ENCODE peak calls at places on chromosomes 13 and 19, in five cellular contexts. Y, Z, P, C and W are unnamed samples.

GRCh38 chr19:4007836-4008539 is 452 bp downstream of the PIAS4 start:
- DNase-seq in Y (peak; percentile 66), C (no peak), Z (peak; percentile 42), P (peak; percentile 33), W (peak; percentile 72)

GRCh38 chr13:51996660-51997059 is 14.6 kb downstream of the ATP7B start:
- DNase-seq in Z (peak; percentile 17), Y (no peak), C (no peak), P (no peak), W (no peak)

GRCh38 chr13:103812558-103812957 is 746.3 kb upstream of the SLC10A2 start:
- DNase-seq in Y (no peak), P (no peak), Z (no peak), C (no peak), W (no peak)

GRCh38 chr13:25660996-25661395 is 289.2 kb downstream of the ATP8A2 start:
- DNase-seq in Z (no peak), Y (no peak), C (no peak), P (no peak), W (no peak)

GRCh38 chr13:42110410-42111155 is 62.1 kb downstream of the DGKH start:
- DNase-seq in P (peak; percentile 9), Z (peak; percentile 25), Y (no peak), C (peak; percentile 73), W (no peak)

GRCh38 chr19:33374406-33374703 is 846 bp downstream of the CEBPG start:
- DNase-seq in Y (peak; percentile 56), C (peak; percentile 35), P (no peak), Z (no peak), W (no peak)

GRCh38 chr13:34153428-34154180 is 335.7 kb downstream of the RFC3 start:
- DNase-seq in Y (no peak), Z (no peak), P (no peak), C (no peak), W (no peak)

GRCh38 chr19:48249502-48250014 is 6.2 kb downstream of the CARD8 start:
- DNase-seq in Y (peak; percentile 59), P (peak; percentile 61), C (no peak), Z (no peak), W (peak; percentile 70)

GRCh38 chr13:52053460-52053859 is 29.0 kb downstream of the UTP14C start:
- DNase-seq in C (no peak), Y (no peak), P (no peak), Z (no peak), W (no peak)

GRCh38 chr19:48290923-48291700 is 21.2 kb downstream of the ZNF114 start:
- DNase-seq in Z (peak; percentile 71), P (peak; percentile 61), C (peak; percentile 63), Y (peak; percentile 91), W (peak; percentile 94)

GRCh38 chr13:30464496-30465351 is 1.0 kb downstream of the HMGB1 start:
- DNase-seq in P (peak; percentile 73), C (peak; percentile 78), Y (peak; percentile 88), Z (peak; percentile 65), W (peak; percentile 91)

GRCh38 chr19:15936950-15937349 is 2.6 kb upstream of the CYP4F11 start:
- DNase-seq in P (no peak), Z (no peak), Y (no peak), C (no peak), W (no peak)

GRCh38 chr13:80469841-80470378 is 129.0 kb upstream of the SPRY2 start:
- DNase-seq in Z (no peak), C (peak; percentile 73), Y (peak; percentile 89), P (no peak), W (peak; percentile 86)

GRCh38 chr19:51697169-51697776 is 4.1 kb downstream of the SPACA6 start:
- DNase-seq in C (no peak), Z (no peak), Y (no peak), P (no peak), W (no peak)

GRCh38 chr13:93244141-93244917 is 17.7 kb downstream of the GPC6 start:
- DNase-seq in Y (no peak), C (peak; percentile 63), P (no peak), Z (no peak), W (peak; percentile 37)

GRCh38 chr13:57632276-57633140 is 964 bp downstream of the PCDH17 start:
- DNase-seq in C (no peak), Y (peak; percentile 46), Z (no peak), P (no peak), W (peak; percentile 17)

GRCh38 chr19:48881741-48882657 is 9.8 kb downstream of the PPP1R15A start:
- DNase-seq in Y (no peak), C (peak; percentile 26), Z (no peak), P (peak; percentile 23), W (peak; percentile 48)

GRCh38 chr13:113744197-113745000 is 14.6 kb upstream of the TMEM255B start:
- DNase-seq in P (no peak), Y (no peak), Z (no peak), C (no peak), W (peak; percentile 35)

GRCh38 chr19:38707512-38708114 is 36.7 kb downstream of the CAPN12 start:
- DNase-seq in Z (no peak), Y (no peak), C (no peak), P (no peak), W (peak; percentile 89)

GRCh38 chr19:39951686-39952085 is 17.3 kb upstream of the FCGBP start:
- DNase-seq in P (no peak), Z (no peak), Y (no peak), C (peak; percentile 48), W (no peak)

GRCh38 chr19:4362871-4363545 is 19.6 kb downstream of the MPND start:
- DNase-seq in Y (no peak), C (no peak), P (no peak), Z (no peak), W (peak; percentile 61)

GRCh38 chr13:50125306-50125555 is 110.0 kb downstream of the KCNRG start:
- DNase-seq in P (no peak), Z (no peak), Y (no peak), C (no peak), W (peak; percentile 31)

GRCh38 chr13:34567558-34567957 is 374.5 kb upstream of the NBEA start:
- DNase-seq in Y (no peak), P (no peak), C (no peak), Z (no peak), W (no peak)

GRCh38 chr13:83622422-83622784 is 259.9 kb downstream of the SLITRK1 start:
- DNase-seq in Z (no peak), C (peak; percentile 71), Y (no peak), P (no peak), W (no peak)

GRCh38 chr13:39501711-39502324 is 101.2 kb downstream of the LHFPL6 start:
- DNase-seq in P (no peak), Z (no peak), C (no peak), Y (no peak), W (peak; percentile 32)

GRCh38 chr19:58399903-58400637 is 4.6 kb downstream of the RNF225 start:
- DNase-seq in P (no peak), Z (peak; percentile 3), C (no peak), Y (no peak), W (no peak)

GRCh38 chr13:39900106-39900750 is 244.8 kb downstream of the COG6 start:
- DNase-seq in C (no peak), Z (no peak), Y (no peak), P (no peak), W (no peak)

GRCh38 chr19:52891336-52891735 is 6.1 kb downstream of the ZNF320 start:
- DNase-seq in Y (no peak), Z (peak; percentile 37), P (no peak), C (no peak), W (no peak)

GRCh38 chr19:11070123-11070522 is 19.1 kb upstream of the LDLR start:
- DNase-seq in C (no peak), Z (no peak), Y (no peak), P (no peak), W (no peak)

GRCh38 chr13:51665456-51665855 is 81.2 kb downstream of the WDFY2 start:
- DNase-seq in C (no peak), P (no peak), Y (no peak), Z (no peak), W (no peak)

GRCh38 chr13:111399776-111400505 is 79.5 kb downstream of the TEX29 start:
- DNase-seq in P (no peak), C (no peak), Y (no peak), Z (no peak), W (no peak)

GRCh38 chr19:2750739-2751437 is 11.1 kb upstream of the SLC39A3 start:
- DNase-seq in P (no peak), C (no peak), Y (no peak), Z (no peak), W (no peak)
- H3K27ac ChIP-seq in P (no peak overlapping the region), C (no peak overlapping the region), Y (no peak overlapping the region), Z (no peak overlapping the region), W (no peak overlapping the region)

GRCh38 chr19:18419195-18419698 is at the start of gene SSBP4:
- DNase-seq in P (peak; percentile 65), C (peak; percentile 68), Z (peak; percentile 95), Y (peak; percentile 89), W (peak; percentile 93)

GRCh38 chr19:18417250-18418033 is 1.8 kb upstream of the SSBP4 start:
- DNase-seq in Z (peak; percentile 90), Y (peak; percentile 86), C (no peak), P (peak; percentile 34), W (peak; percentile 97)

GRCh38 chr19:18418034-18418724 is 1.0 kb upstream of the SSBP4 start:
- DNase-seq in Z (no peak), Y (peak; percentile 75), P (no peak), C (no peak), W (peak; percentile 86)

GRCh38 chr19:18419699-18420460 is 682 bp downstream of the SSBP4 start:
- DNase-seq in P (peak; percentile 49), Y (peak; percentile 66), Z (peak; percentile 34), C (no peak), W (peak; percentile 80)

GRCh38 chr19:18418725-18419194 is 438 bp upstream of the SSBP4 start:
- DNase-seq in Z (peak; percentile 32), C (no peak), P (no peak), Y (peak; percentile 75), W (peak; percentile 84)
- H3K4me1 ChIP-seq in Z (peaks cover 95% of the 10 kb centered on the region), C (peaks cover 27% of the 10 kb centered on the region), P (peaks cover 84% of the 10 kb centered on the region), Y (peaks cover 38% of the 10 kb centered on the region), W (peaks cover 12% of the 10 kb centered on the region)

DNA sequence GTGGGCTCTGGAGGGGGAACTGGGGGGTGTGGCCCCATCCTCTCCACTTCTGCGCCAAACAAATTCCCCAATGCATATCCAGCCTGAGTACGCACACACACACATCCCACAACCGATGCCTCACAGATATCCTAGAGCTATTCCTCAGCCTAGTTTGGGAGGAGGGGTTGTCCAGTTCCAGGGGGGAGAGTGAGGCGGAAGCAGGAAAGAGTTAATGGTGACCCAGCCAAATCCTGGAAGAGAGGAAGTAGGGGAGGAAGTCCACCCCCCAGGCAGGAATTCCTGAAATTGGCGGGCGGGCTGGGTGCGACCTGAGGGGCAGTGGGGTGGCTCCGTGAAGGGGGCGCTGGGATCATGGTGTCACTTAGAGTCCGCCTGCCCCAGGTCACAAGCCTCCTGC is 897 bp downstream of the GPR4 start:
- DNase-seq in C (no peak), Z (no peak), P (no peak), Y (no peak), W (no peak)
- H3K4me3 ChIP-seq in C (no peak overlapping the region), Z (no peak overlapping the region), P (no peak overlapping the region), Y (peak overlapping the region; percentile 65), W (peak overlapping the region; percentile 42)

GRCh38 chr13:73368608-73369007 is 309.8 kb downstream of the KLF5 start:
- DNase-seq in Z (no peak), C (peak; percentile 87), Y (no peak), P (no peak), W (no peak)

GRCh38 chr13:73370066-73370465 is 311.3 kb downstream of the KLF5 start:
- DNase-seq in C (no peak), Z (no peak), Y (no peak), P (no peak), W (no peak)

GRCh38 chr13:73369095-73369494 is 310.3 kb downstream of the KLF5 start:
- DNase-seq in Y (no peak), P (no peak), Z (no peak), C (no peak), W (no peak)

GRCh38 chr13:73367886-73368285 is 309.1 kb downstream of the KLF5 start:
- DNase-seq in Y (no peak), C (no peak), P (no peak), Z (no peak), W (no peak)

GRCh38 chr13:73372691-73373627 is 314.2 kb downstream of the KLF5 start:
- DNase-seq in C (no peak), Z (no peak), Y (no peak), P (no peak), W (no peak)
- H3K27ac ChIP-seq in C (no peak overlapping the region), Z (no peak overlapping the region), Y (no peak overlapping the region), P (no peak overlapping the region), W (no peak overlapping the region)